ENCODE peak calls at places on chromosome 7, in six cellular contexts. One of them, this sample, is unnamed.

GRCh38 chr7:153942036-153942435 is 110.2 kb upstream of the DPP6 start:
- DNase-seq in A549: no peak
- DNase-seq in GM12878: no peak
- DNase-seq in NB4: no peak
- DNase-seq in K562: no peak
- DNase-seq in HepG2: no peak
- DNase-seq in this sample: no peak

GRCh38 chr7:155007947-155008346 is 5.0 kb upstream of the PAXIP1 start:
- DNase-seq in A549: peak; percentile 25
- DNase-seq in GM12878: no peak
- DNase-seq in NB4: peak; percentile 77
- DNase-seq in K562: peak; percentile 77
- DNase-seq in HepG2: peak; percentile 56
- DNase-seq in this sample: peak; percentile 9

GRCh38 chr7:92904292-92905131 is 68.1 kb upstream of the CDK6 start:
- DNase-seq in A549: no peak
- DNase-seq in GM12878: peak; percentile 84
- DNase-seq in NB4: peak; percentile 92
- DNase-seq in K562: peak; percentile 88
- DNase-seq in HepG2: peak; percentile 16
- DNase-seq in this sample: peak; percentile 56

GRCh38 chr7:152537639-152538038 is 101.8 kb upstream of the KMT2C start:
- DNase-seq in A549: no peak
- DNase-seq in GM12878: no peak
- DNase-seq in NB4: no peak
- DNase-seq in K562: no peak
- DNase-seq in HepG2: no peak
- DNase-seq in this sample: no peak

GRCh38 chr7:151082151-151083070 is 882 bp downstream of the TMUB1 start:
- DNase-seq in A549: no peak
- DNase-seq in GM12878: no peak
- DNase-seq in NB4: no peak
- DNase-seq in K562: peak; percentile 52
- DNase-seq in HepG2: no peak
- DNase-seq in this sample: no peak

GRCh38 chr7:46256870-46257528 is 335.9 kb upstream of the IGFBP3 start:
- DNase-seq in A549: no peak
- DNase-seq in GM12878: no peak
- DNase-seq in NB4: no peak
- DNase-seq in K562: no peak
- DNase-seq in HepG2: no peak
- DNase-seq in this sample: no peak

GRCh38 chr7:79245623-79246249 is 207.7 kb downstream of the MAGI2 start:
- DNase-seq in A549: no peak
- DNase-seq in GM12878: no peak
- DNase-seq in NB4: peak; percentile 15
- DNase-seq in K562: no peak
- DNase-seq in HepG2: peak; percentile 3
- DNase-seq in this sample: no peak

GRCh38 chr7:131057524-131058065 is 270.1 kb upstream of the MKLN1 start:
- DNase-seq in A549: no peak
- DNase-seq in GM12878: no peak
- DNase-seq in NB4: no peak
- DNase-seq in K562: no peak
- DNase-seq in HepG2: peak; percentile 49
- DNase-seq in this sample: no peak

GRCh38 chr7:2037805-2038635 is 194.7 kb downstream of the MAD1L1 start:
- DNase-seq in A549: no peak
- DNase-seq in GM12878: peak; percentile 43
- DNase-seq in NB4: no peak
- DNase-seq in K562: peak; percentile 49
- DNase-seq in HepG2: no peak
- DNase-seq in this sample: peak; percentile 44

GRCh38 chr7:92875719-92876118 is 39.3 kb upstream of the CDK6 start:
- DNase-seq in A549: no peak
- DNase-seq in GM12878: no peak
- DNase-seq in NB4: no peak
- DNase-seq in K562: no peak
- DNase-seq in HepG2: no peak
- DNase-seq in this sample: no peak

GRCh38 chr7:12970626-12971025 is 283.2 kb downstream of the ARL4A start:
- DNase-seq in A549: no peak
- DNase-seq in GM12878: no peak
- DNase-seq in NB4: no peak
- DNase-seq in K562: no peak
- DNase-seq in HepG2: no peak
- DNase-seq in this sample: no peak

GRCh38 chr7:25949672-25950487 is 202.1 kb upstream of the NFE2L3 start:
- DNase-seq in A549: no peak
- DNase-seq in GM12878: no peak
- DNase-seq in NB4: peak; percentile 78
- DNase-seq in K562: peak; percentile 77
- DNase-seq in HepG2: peak; percentile 23
- DNase-seq in this sample: no peak

GRCh38 chr7:771241-772004 is 44.3 kb upstream of the PRKAR1B start:
- DNase-seq in A549: no peak
- DNase-seq in GM12878: no peak
- DNase-seq in NB4: no peak
- DNase-seq in K562: no peak
- DNase-seq in HepG2: no peak
- DNase-seq in this sample: peak; percentile 72

GRCh38 chr7:20176552-20177242 is 40.5 kb downstream of the MACC1 start:
- DNase-seq in A549: no peak
- DNase-seq in GM12878: no peak
- DNase-seq in NB4: no peak
- DNase-seq in K562: no peak
- DNase-seq in HepG2: no peak
- DNase-seq in this sample: no peak

GRCh38 chr7:21141476-21141875 is 286.4 kb upstream of the SP4 start:
- DNase-seq in A549: no peak
- DNase-seq in GM12878: no peak
- DNase-seq in NB4: no peak
- DNase-seq in K562: no peak
- DNase-seq in HepG2: no peak
- DNase-seq in this sample: no peak

GRCh38 chr7:116239019-116239418 is 28.7 kb downstream of the TES start:
- DNase-seq in A549: no peak
- DNase-seq in GM12878: no peak
- DNase-seq in NB4: no peak
- DNase-seq in K562: no peak
- DNase-seq in HepG2: no peak
- DNase-seq in this sample: no peak

GRCh38 chr7:124275411-124275810 is 242.5 kb upstream of the TMEM229A start:
- DNase-seq in A549: no peak
- DNase-seq in GM12878: no peak
- DNase-seq in NB4: no peak
- DNase-seq in K562: no peak
- DNase-seq in HepG2: no peak
- DNase-seq in this sample: no peak

GRCh38 chr7:88218836-88219605 is 817 bp downstream of the SRI start:
- DNase-seq in A549: peak; percentile 25
- DNase-seq in GM12878: peak; percentile 27
- DNase-seq in NB4: peak; percentile 70
- DNase-seq in K562: peak; percentile 55
- DNase-seq in HepG2: no peak
- DNase-seq in this sample: peak; percentile 65

GRCh38 chr7:91103365-91103764 is 160.9 kb upstream of the FZD1 start:
- DNase-seq in A549: no peak
- DNase-seq in GM12878: no peak
- DNase-seq in NB4: no peak
- DNase-seq in K562: no peak
- DNase-seq in HepG2: no peak
- DNase-seq in this sample: no peak

GRCh38 chr7:54837167-54837566 is 78.2 kb upstream of the SEC61G start:
- DNase-seq in A549: no peak
- DNase-seq in GM12878: no peak
- DNase-seq in NB4: no peak
- DNase-seq in K562: no peak
- DNase-seq in HepG2: no peak
- DNase-seq in this sample: no peak

GRCh38 chr7:18352339-18353255 is 143.0 kb upstream of the HDAC9 start:
- DNase-seq in A549: peak; percentile 18
- DNase-seq in GM12878: no peak
- DNase-seq in NB4: peak; percentile 66
- DNase-seq in K562: peak; percentile 37
- DNase-seq in HepG2: peak; percentile 5
- DNase-seq in this sample: peak; percentile 78

GRCh38 chr7:76377186-76377918 is 18.6 kb upstream of the YWHAG start:
- DNase-seq in A549: no peak
- DNase-seq in GM12878: no peak
- DNase-seq in NB4: no peak
- DNase-seq in K562: no peak
- DNase-seq in HepG2: peak; percentile 67
- DNase-seq in this sample: no peak

GRCh38 chr7:76371396-76371795 is 12.6 kb upstream of the YWHAG start:
- DNase-seq in A549: no peak
- DNase-seq in GM12878: no peak
- DNase-seq in NB4: no peak
- DNase-seq in K562: no peak
- DNase-seq in HepG2: no peak
- DNase-seq in this sample: no peak

GRCh38 chr7:76369011-76369410 is 10.2 kb upstream of the YWHAG start:
- DNase-seq in A549: no peak
- DNase-seq in GM12878: no peak
- DNase-seq in NB4: no peak
- DNase-seq in K562: no peak
- DNase-seq in HepG2: no peak
- DNase-seq in this sample: no peak

GRCh38 chr7:76375251-76375650 is 16.5 kb upstream of the YWHAG start:
- DNase-seq in A549: no peak
- DNase-seq in GM12878: no peak
- DNase-seq in NB4: no peak
- DNase-seq in K562: no peak
- DNase-seq in HepG2: no peak
- DNase-seq in this sample: no peak

GRCh38 chr7:76372984-76373833 is 14.4 kb upstream of the YWHAG start:
- DNase-seq in A549: peak; percentile 83
- DNase-seq in GM12878: no peak
- DNase-seq in NB4: peak; percentile 79
- DNase-seq in K562: peak; percentile 96
- DNase-seq in HepG2: no peak
- DNase-seq in this sample: peak; percentile 36
- TF ChIP-seq MYC in A549: no peak
- TF ChIP-seq MYC in GM12878: no peak
- TF ChIP-seq MYC in NB4: no peak
- TF ChIP-seq MYC in K562: no peak
- TF ChIP-seq MYC in HepG2: no peak
- TF ChIP-seq MYC in this sample: no peak

DNA sequence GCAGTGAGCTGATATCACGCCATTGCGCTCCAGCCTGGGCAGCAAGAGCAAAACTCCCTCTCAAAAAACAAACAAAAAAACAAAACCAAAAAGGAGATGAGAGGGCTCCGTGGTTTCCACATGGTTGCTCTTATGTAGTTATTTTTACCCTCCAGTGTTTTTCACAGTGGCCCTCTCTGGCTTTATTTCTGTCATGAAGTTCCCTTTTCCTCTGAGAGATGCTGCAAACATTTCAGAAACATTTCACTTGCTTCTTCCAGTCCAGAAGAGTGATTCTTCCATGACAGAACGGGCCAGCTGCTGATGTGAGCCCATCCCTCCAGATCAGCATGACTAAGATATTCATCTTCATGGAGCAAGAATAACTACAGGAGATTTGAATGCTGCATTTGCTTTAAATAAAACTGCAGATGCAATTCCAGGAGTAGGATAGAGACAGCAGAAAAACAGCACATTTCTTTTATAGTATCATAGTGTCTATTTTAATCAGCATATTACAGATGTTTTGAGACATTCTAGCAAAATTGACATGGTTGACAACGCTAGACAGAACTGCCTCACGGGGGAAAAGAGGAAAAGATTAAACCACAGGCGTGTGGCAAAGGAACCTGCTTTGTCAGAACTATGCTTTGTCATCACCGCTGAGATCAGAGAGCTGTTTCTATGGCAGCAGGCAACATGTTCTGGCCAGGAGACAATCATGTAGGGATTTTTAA is 40.3 kb downstream of the NRCAM start:
- DNase-seq in A549: peak; percentile 56
- DNase-seq in GM12878: peak; percentile 60
- DNase-seq in NB4: peak; percentile 80
- DNase-seq in K562: peak; percentile 38
- DNase-seq in HepG2: no peak
- DNase-seq in this sample: peak; percentile 77
- TF ChIP-seq MYC in A549: peak; percentile 23
- TF ChIP-seq MYC in GM12878: no peak
- TF ChIP-seq MYC in NB4: no peak
- TF ChIP-seq MYC in K562: no peak
- TF ChIP-seq MYC in HepG2: no peak
- TF ChIP-seq MYC in this sample: no peak

DNA sequence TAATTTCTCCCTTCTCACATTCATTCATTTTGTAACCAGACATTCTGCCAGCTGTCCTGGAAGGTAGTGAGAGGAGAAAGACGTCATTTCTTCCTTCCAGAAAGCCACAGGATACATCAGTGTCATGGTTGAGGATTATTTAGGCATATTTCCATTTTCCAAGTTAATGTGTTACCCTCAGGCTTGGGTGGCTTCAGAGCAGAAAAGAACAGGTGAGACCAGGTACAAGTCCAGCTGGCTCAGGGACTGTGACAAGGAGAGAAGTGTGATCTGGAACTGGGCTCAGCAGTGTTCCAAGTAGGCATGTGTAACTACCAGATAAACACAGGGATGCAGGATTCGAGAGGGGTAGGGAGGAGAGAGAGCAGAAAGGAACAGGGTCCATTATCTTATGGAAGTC is 386.9 kb downstream of the GALNT17 start:
- DNase-seq in A549: no peak
- DNase-seq in GM12878: no peak
- DNase-seq in NB4: no peak
- DNase-seq in K562: no peak
- DNase-seq in HepG2: no peak
- DNase-seq in this sample: no peak
- TF ChIP-seq MYC in A549: no peak
- TF ChIP-seq MYC in GM12878: no peak
- TF ChIP-seq MYC in NB4: no peak
- TF ChIP-seq MYC in K562: no peak
- TF ChIP-seq MYC in HepG2: no peak
- TF ChIP-seq MYC in this sample: no peak

GRCh38 chr7:139768249-139768824 is 9.5 kb downstream of the HIPK2 start:
- DNase-seq in A549: no peak
- DNase-seq in GM12878: no peak
- DNase-seq in NB4: no peak
- DNase-seq in K562: no peak
- DNase-seq in HepG2: no peak
- DNase-seq in this sample: no peak

GRCh38 chr7:139772115-139772514 is 5.7 kb downstream of the HIPK2 start:
- DNase-seq in A549: no peak
- DNase-seq in GM12878: no peak
- DNase-seq in NB4: peak; percentile 41
- DNase-seq in K562: no peak
- DNase-seq in HepG2: peak; percentile 65
- DNase-seq in this sample: no peak

GRCh38 chr7:139767561-139767982 is 10.2 kb downstream of the HIPK2 start:
- DNase-seq in A549: no peak
- DNase-seq in GM12878: peak; percentile 48
- DNase-seq in NB4: peak; percentile 78
- DNase-seq in K562: no peak
- DNase-seq in HepG2: no peak
- DNase-seq in this sample: peak; percentile 38

GRCh38 chr7:139771001-139771956 is 6.5 kb downstream of the HIPK2 start:
- DNase-seq in A549: peak; percentile 72
- DNase-seq in GM12878: no peak
- DNase-seq in NB4: peak; percentile 93
- DNase-seq in K562: no peak
- DNase-seq in HepG2: no peak
- DNase-seq in this sample: no peak

GRCh38 chr7:139769066-139769465 is 8.7 kb downstream of the HIPK2 start:
- DNase-seq in A549: no peak
- DNase-seq in GM12878: no peak
- DNase-seq in NB4: no peak
- DNase-seq in K562: no peak
- DNase-seq in HepG2: no peak
- DNase-seq in this sample: no peak
- TF ChIP-seq MYC in A549: no peak
- TF ChIP-seq MYC in GM12878: no peak
- TF ChIP-seq MYC in NB4: no peak
- TF ChIP-seq MYC in K562: no peak
- TF ChIP-seq MYC in HepG2: no peak
- TF ChIP-seq MYC in this sample: no peak

This sample was measured in endothelial cell of umbilical vein.